ENCODE peak calls at places on chromosomes 2 and 18, in four cellular contexts. W is cardiac muscle cell, Y is T-helper 1 cell, H is T-helper 9 cell. J is an unnamed sample.

GRCh38 chr2:175001546-175001945 is 3.6 kb downstream of the CHN1 start:
- DNase-seq in W (no peak), Y (no peak), H (no peak), J (no peak)

GRCh38 chr2:241900251-241901017 is 30.9 kb downstream of the RTP5 start:
- DNase-seq in W (no peak), Y (no peak), H (no peak), J (no peak)

GRCh38 chr18:53747761-53748160 is 476.7 kb downstream of the MBD2 start:
- DNase-seq in W (peak; percentile 2), Y (no peak), H (no peak), J (no peak)

GRCh38 chr18:31819925-31820229 is 59.2 kb upstream of the SLC25A52 start:
- DNase-seq in W (no peak), Y (no peak), H (no peak), J (no peak)

GRCh38 chr2:205198130-205198505 is 484.2 kb upstream of the NRP2 start:
- DNase-seq in W (peak; percentile 84), Y (no peak), H (no peak), J (no peak)

GRCh38 chr2:185404578-185404977 is 334.0 kb upstream of the FSIP2 start:
- DNase-seq in W (no peak), Y (no peak), H (no peak), J (no peak)

GRCh38 chr2:183034806-183035205 is 3.5 kb downstream of the NCKAP1 start:
- DNase-seq in W (peak; percentile 45), Y (no peak), H (no peak), J (no peak)

GRCh38 chr18:12031836-12032235 is 50.5 kb downstream of the IMPA2 start:
- DNase-seq in W (peak; percentile 32), Y (no peak), H (no peak), J (no peak)

GRCh38 chr2:80489718-80490117 is 185.2 kb upstream of the LRRTM1 start:
- DNase-seq in W (peak; percentile 24), Y (no peak), H (no peak), J (no peak)

GRCh38 chr2:20365249-20365817 is 14.7 kb upstream of the PUM2 start:
- DNase-seq in W (peak; percentile 35), Y (no peak), H (no peak), J (peak; percentile 72)

GRCh38 chr2:23404426-23404825 is 19.4 kb downstream of the KLHL29 start:
- DNase-seq in W (peak; percentile 83), Y (no peak), H (no peak), J (peak; percentile 43)

GRCh38 chr2:10325278-10326145 is 22.8 kb downstream of the HPCAL1 start:
- DNase-seq in W (no peak), Y (no peak), H (no peak), J (no peak)

GRCh38 chr2:133641497-133641896 is 73.2 kb upstream of the NCKAP5 start:
- DNase-seq in W (no peak), Y (no peak), H (no peak), J (no peak)

J was measured in GM10248.